ENCODE peak calls at places on chromosomes 11 and 22, in seven cellular contexts. H is stimulated activated CD4-positive, alpha-beta T cell treated with anti-CD3 and anti-CD28 coated beads, Interleukin-1b, Interleukin-23, amount 100 ng/mL, for 1 hour; S is aorta; M is dermis microvascular lymphatic vessel endothelial cell; Y is Right ventricle myocardium superior; O is neural progenitor cell; Z is NCI-H345. E is an unnamed sample.

GRCh38 chr11:111736621-111737055 is 29.6 kb downstream of the PPP2R1B start:
- DNase-seq in Y (no peak), Z (no peak), H (no peak), M (no peak), O (no peak), S (no peak), E (no peak)

GRCh38 chr11:123443851-123444623 is 14.0 kb downstream of the GRAMD1B start:
- DNase-seq in O (no peak), H (no peak), S (no peak), Y (no peak), M (no peak), Z (no peak), E (no peak)

GRCh38 chr22:24871611-24872205 is 65.7 kb downstream of the SGSM1 start:
- DNase-seq in M (no peak), Y (no peak), S (no peak), Z (no peak), O (no peak), H (no peak), E (no peak)

GRCh38 chr11:17171342-17171741 is 36.4 kb downstream of the PIK3C2A start:
- DNase-seq in S (no peak), Z (no peak), Y (no peak), M (no peak), O (no peak), H (no peak), E (peak)

GRCh38 chr22:45072322-45072903 is 62.6 kb upstream of the PHF21B start:
- DNase-seq in H (no peak), M (peak), O (peak), Y (no peak), S (no peak), Z (no peak), E (peak)

GRCh38 chr11:106470230-106470629 is 392.8 kb downstream of the AASDHPPT start:
- DNase-seq in S (no peak), Y (no peak), M (no peak), O (no peak), Z (no peak), H (no peak), E (no peak)

GRCh38 chr11:35629914-35630313 is 11.7 kb downstream of the FJX1 start:
- DNase-seq in Z (no peak), O (no peak), S (peak), H (no peak), Y (no peak), M (peak), E (peak)

GRCh38 chr11:57842873-57843272 is 81.3 kb downstream of the CTNND1 start:
- DNase-seq in H (no peak), Z (no peak), Y (no peak), S (no peak), O (no peak), M (peak), E (no peak)

GRCh38 chr11:57616595-57616994 is 19.1 kb downstream of the SERPING1 start:
- DNase-seq in H (no peak), S (no peak), Y (no peak), M (no peak), O (no peak), Z (no peak), E (no peak)

GRCh38 chr11:5489571-5490357 is 1.3 kb downstream of the OR52D1 start:
- DNase-seq in Y (no peak), Z (no peak), H (no peak), M (no peak), O (no peak), S (no peak), E (no peak)

GRCh38 chr11:66855574-66856495 is 1.0 kb upstream of the LRFN4 start:
- DNase-seq in S (peak), O (peak), M (peak), Y (peak), H (peak), Z (peak), E (peak)

GRCh38 chr11:46827995-46828394 is 18.1 kb downstream of the CKAP5 start:
- DNase-seq in M (no peak), S (no peak), O (no peak), Y (no peak), H (no peak), Z (no peak), E (no peak)

GRCh38 chr11:128622137-128622523 is 34.8 kb upstream of the ETS1 start:
- DNase-seq in O (no peak), M (no peak), S (no peak), H (no peak), Z (no peak), Y (peak), E (no peak)

GRCh38 chr11:119800171-119800570 is 71.2 kb upstream of the NECTIN1 start:
- DNase-seq in O (no peak), M (no peak), Y (no peak), H (no peak), S (no peak), Z (peak), E (no peak)

GRCh38 chr22:31193092-31193491 is 19.0 kb upstream of the LIMK2 start:
- DNase-seq in H (no peak), Z (no peak), Y (no peak), M (no peak), O (no peak), S (no peak), E (no peak)

GRCh38 chr11:130633466-130633865 is 185.0 kb downstream of the ADAMTS15 start:
- DNase-seq in Y (no peak), O (no peak), Z (no peak), M (peak), S (no peak), H (no peak), E (peak)

GRCh38 chr11:109089144-109089543 is 332.8 kb upstream of the C11orf87 start:
- DNase-seq in Z (no peak), M (no peak), S (no peak), O (no peak), H (no peak), Y (no peak), E (no peak)

GRCh38 chr11:131064373-131064991 is 148.2 kb upstream of the SNX19 start:
- DNase-seq in S (no peak), Z (peak), H (no peak), M (peak), Y (peak), O (peak), E (peak)

GRCh38 chr11:69240332-69241074 is 53.5 kb upstream of the MYEOV start:
- DNase-seq in O (peak), Z (no peak), M (peak), H (no peak), Y (no peak), S (no peak), E (no peak)

GRCh38 chr11:116099541-116099940 is 595.3 kb upstream of the CADM1 start:
- DNase-seq in M (no peak), O (no peak), H (no peak), Z (no peak), Y (no peak), S (no peak), E (no peak)

GRCh38 chr11:19703211-19703610 is 9.4 kb upstream of the NAV2 start:
- DNase-seq in M (no peak), Z (no peak), S (peak), Y (no peak), O (no peak), H (no peak), E (no peak)

GRCh38 chr11:118607401-118608267 is at the start of gene PHLDB1:
- DNase-seq in O (peak), H (peak), M (peak), Z (peak), S (peak), Y (peak), E (peak)

GRCh38 chr11:78163828-78164227 is 24.4 kb upstream of the ALG8 start:
- DNase-seq in Z (no peak), Y (no peak), M (no peak), H (no peak), O (no peak), S (no peak), E (no peak)

GRCh38 chr11:78429667-78430066 is 12.0 kb upstream of the GAB2 start:
- DNase-seq in M (no peak), H (no peak), S (no peak), Z (no peak), O (no peak), Y (no peak), E (no peak)

GRCh38 chr11:123509737-123510578 is 79.9 kb downstream of the GRAMD1B start:
- DNase-seq in M (peak), H (no peak), O (peak), S (no peak), Y (no peak), Z (no peak), E (no peak)

GRCh38 chr11:78192911-78193341 is 4.2 kb downstream of the USP35 start:
- DNase-seq in Y (no peak), S (peak), H (no peak), Z (no peak), O (no peak), M (no peak), E (peak)

GRCh38 chr22:27122561-27122960 is 465.2 kb downstream of the MIAT start:
- DNase-seq in H (no peak), M (no peak), S (no peak), O (no peak), Y (no peak), Z (no peak), E (no peak)

GRCh38 chr11:84384637-84385227 is 1098.6 kb upstream of the CCDC90B start:
- DNase-seq in S (no peak), H (no peak), M (peak), Y (no peak), Z (peak), O (peak), E (peak)

E was measured in LHCN-M2.